ENCODE peak calls at places on chromosome 18, in four cellular contexts. One of them, this sample, is unnamed.

GRCh38 chr18:55522011-55522410 is 66.0 kb downstream of the TCF4 start:
- DNase-seq in fibroblast of lung: no peak
- DNase-seq in IMR-90: no peak
- DNase-seq in HCT116: no peak
- DNase-seq in this sample: no peak

GRCh38 chr18:8140841-8141501 is 468.3 kb upstream of the RAB12 start:
- DNase-seq in HCT116: no peak
- DNase-seq in IMR-90: peak
- DNase-seq in fibroblast of lung: peak
- DNase-seq in this sample: peak

GRCh38 chr18:65091737-65092329 is 659.0 kb upstream of the CDH7 start:
- DNase-seq in fibroblast of lung: peak
- DNase-seq in IMR-90: peak
- DNase-seq in HCT116: no peak
- DNase-seq in this sample: no peak

GRCh38 chr18:45637546-45638327 is 22.5 kb downstream of the SLC14A2 start:
- DNase-seq in fibroblast of lung: peak
- DNase-seq in HCT116: no peak
- DNase-seq in IMR-90: no peak
- DNase-seq in this sample: peak

GRCh38 chr18:48580782-48581181 is 42.0 kb downstream of the CTIF start:
- DNase-seq in HCT116: no peak
- DNase-seq in IMR-90: no peak
- DNase-seq in fibroblast of lung: no peak
- DNase-seq in this sample: no peak

GRCh38 chr18:46335551-46336059 is 231.4 kb downstream of the HAUS1 start:
- DNase-seq in HCT116: no peak
- DNase-seq in IMR-90: no peak
- DNase-seq in fibroblast of lung: no peak
- DNase-seq in this sample: no peak

GRCh38 chr18:76524900-76525698 is 30.1 kb upstream of the ZNF516 start:
- DNase-seq in IMR-90: peak
- DNase-seq in fibroblast of lung: peak
- DNase-seq in HCT116: no peak
- DNase-seq in this sample: peak

GRCh38 chr18:65608471-65608870 is 142.3 kb upstream of the CDH7 start:
- DNase-seq in IMR-90: no peak
- DNase-seq in fibroblast of lung: no peak
- DNase-seq in HCT116: no peak
- DNase-seq in this sample: no peak

GRCh38 chr18:74493689-74494088 is 2.5 kb upstream of the CNDP2 start:
- DNase-seq in HCT116: peak
- DNase-seq in fibroblast of lung: peak
- DNase-seq in IMR-90: peak
- DNase-seq in this sample: peak

GRCh38 chr18:21004721-21005120 is 106.9 kb downstream of the ROCK1 start:
- DNase-seq in fibroblast of lung: peak
- DNase-seq in HCT116: no peak
- DNase-seq in IMR-90: peak
- DNase-seq in this sample: peak

GRCh38 chr18:12652861-12653401 is 5.0 kb downstream of the SPIRE1 start:
- DNase-seq in IMR-90: peak
- DNase-seq in fibroblast of lung: peak
- DNase-seq in HCT116: no peak
- DNase-seq in this sample: peak

GRCh38 chr18:76431437-76432273 is 63.4 kb downstream of the ZNF516 start:
- DNase-seq in IMR-90: no peak
- DNase-seq in fibroblast of lung: no peak
- DNase-seq in HCT116: no peak
- DNase-seq in this sample: no peak

GRCh38 chr18:78630981-78631510 is 348.6 kb upstream of the SALL3 start:
- DNase-seq in IMR-90: no peak
- DNase-seq in fibroblast of lung: no peak
- DNase-seq in HCT116: no peak
- DNase-seq in this sample: no peak

GRCh38 chr18:27423581-27423980 is 238.5 kb upstream of the CHST9 start:
- DNase-seq in HCT116: no peak
- DNase-seq in fibroblast of lung: no peak
- DNase-seq in IMR-90: no peak
- DNase-seq in this sample: no peak

GRCh38 chr18:10685484-10685883 is 159.7 kb downstream of the NAPG start:
- DNase-seq in HCT116: no peak
- DNase-seq in fibroblast of lung: no peak
- DNase-seq in IMR-90: no peak
- DNase-seq in this sample: no peak

GRCh38 chr18:7417742-7418141 is 149.4 kb upstream of the PTPRM start:
- DNase-seq in fibroblast of lung: no peak
- DNase-seq in IMR-90: no peak
- DNase-seq in HCT116: no peak
- DNase-seq in this sample: no peak

GRCh38 chr18:76437011-76437410 is 58.0 kb downstream of the ZNF516 start:
- DNase-seq in HCT116: no peak
- DNase-seq in IMR-90: no peak
- DNase-seq in fibroblast of lung: no peak
- DNase-seq in this sample: no peak

GRCh38 chr18:35179906-35180305 is 60.9 kb upstream of the ZNF397 start:
- DNase-seq in fibroblast of lung: no peak
- DNase-seq in IMR-90: no peak
- DNase-seq in HCT116: no peak
- DNase-seq in this sample: no peak

GRCh38 chr18:275486-275885 is 7.6 kb upstream of the THOC1 start:
- DNase-seq in fibroblast of lung: no peak
- DNase-seq in HCT116: no peak
- DNase-seq in IMR-90: no peak
- DNase-seq in this sample: no peak

GRCh38 chr18:50268022-50268747 is 1.9 kb upstream of the CFAP53 start:
- DNase-seq in HCT116: no peak
- DNase-seq in IMR-90: peak
- DNase-seq in fibroblast of lung: peak
- DNase-seq in this sample: peak

GRCh38 chr18:13613099-13613498 is 113.3 kb downstream of the FAM210A start:
- DNase-seq in HCT116: no peak
- DNase-seq in IMR-90: no peak
- DNase-seq in fibroblast of lung: no peak
- DNase-seq in this sample: no peak

GRCh38 chr18:77422974-77423373 is 173.3 kb downstream of the GALR1 start:
- DNase-seq in HCT116: no peak
- DNase-seq in fibroblast of lung: no peak
- DNase-seq in IMR-90: no peak
- DNase-seq in this sample: no peak

GRCh38 chr18:10216809-10217208 is 237.6 kb upstream of the APCDD1 start:
- DNase-seq in HCT116: no peak
- DNase-seq in fibroblast of lung: no peak
- DNase-seq in IMR-90: no peak
- DNase-seq in this sample: no peak

GRCh38 chr18:29226201-29226600 is 1049.3 kb upstream of the CDH2 start:
- DNase-seq in IMR-90: peak
- DNase-seq in fibroblast of lung: no peak
- DNase-seq in HCT116: no peak
- DNase-seq in this sample: peak

GRCh38 chr18:76759056-76759455 is 63.3 kb upstream of the ZNF236 start:
- DNase-seq in IMR-90: no peak
- DNase-seq in fibroblast of lung: no peak
- DNase-seq in HCT116: no peak
- DNase-seq in this sample: no peak

GRCh38 chr18:30512872-30513271 is 529.7 kb downstream of the DSC3 start:
- DNase-seq in HCT116: no peak
- DNase-seq in IMR-90: no peak
- DNase-seq in fibroblast of lung: no peak
- DNase-seq in this sample: no peak

GRCh38 chr18:44899832-44900231 is 219.1 kb downstream of the SETBP1 start:
- DNase-seq in HCT116: no peak
- DNase-seq in IMR-90: no peak
- DNase-seq in fibroblast of lung: no peak
- DNase-seq in this sample: no peak

GRCh38 chr18:25360301-25360899 is 8.4 kb upstream of the ZNF521 start:
- DNase-seq in IMR-90: no peak
- DNase-seq in HCT116: no peak
- DNase-seq in fibroblast of lung: peak
- DNase-seq in this sample: no peak

GRCh38 chr18:49921278-49922037 is 108.1 kb upstream of the ACAA2 start:
- DNase-seq in HCT116: no peak
- DNase-seq in fibroblast of lung: no peak
- DNase-seq in IMR-90: no peak
- DNase-seq in this sample: no peak

GRCh38 chr18:45107425-45107824 is 426.7 kb downstream of the SETBP1 start:
- DNase-seq in fibroblast of lung: peak
- DNase-seq in HCT116: no peak
- DNase-seq in IMR-90: peak
- DNase-seq in this sample: peak

GRCh38 chr18:48428494-48429177 is 19.5 kb upstream of the ZBTB7C start:
- DNase-seq in HCT116: no peak
- DNase-seq in fibroblast of lung: peak
- DNase-seq in IMR-90: no peak
- DNase-seq in this sample: no peak

GRCh38 chr18:22489694-22490093 is 72.0 kb upstream of the CTAGE1 start:
- DNase-seq in HCT116: no peak
- DNase-seq in IMR-90: peak
- DNase-seq in fibroblast of lung: no peak
- DNase-seq in this sample: no peak

GRCh38 chr18:3914116-3914515 is 464.1 kb downstream of the TGIF1 start:
- DNase-seq in HCT116: no peak
- DNase-seq in fibroblast of lung: no peak
- DNase-seq in IMR-90: no peak
- DNase-seq in this sample: no peak

GRCh38 chr18:5238371-5238758 is 41.3 kb upstream of the AKAIN1 start:
- DNase-seq in HCT116: no peak
- DNase-seq in IMR-90: peak
- DNase-seq in fibroblast of lung: no peak
- DNase-seq in this sample: peak

GRCh38 chr18:22563098-22563707 is 145.5 kb upstream of the CTAGE1 start:
- DNase-seq in IMR-90: peak
- DNase-seq in fibroblast of lung: peak
- DNase-seq in HCT116: peak
- DNase-seq in this sample: peak

GRCh38 chr18:54151376-54151775 is 73.1 kb downstream of the MBD2 start:
- DNase-seq in HCT116: no peak
- DNase-seq in IMR-90: no peak
- DNase-seq in fibroblast of lung: no peak
- DNase-seq in this sample: no peak

GRCh38 chr18:54148151-54148550 is 76.3 kb downstream of the MBD2 start:
- DNase-seq in fibroblast of lung: no peak
- DNase-seq in HCT116: no peak
- DNase-seq in IMR-90: no peak
- DNase-seq in this sample: no peak

GRCh38 chr18:54148678-54149077 is 75.8 kb downstream of the MBD2 start:
- DNase-seq in IMR-90: no peak
- DNase-seq in HCT116: no peak
- DNase-seq in fibroblast of lung: no peak
- DNase-seq in this sample: no peak

GRCh38 chr18:54149078-54149697 is 75.3 kb downstream of the MBD2 start:
- DNase-seq in HCT116: peak
- DNase-seq in fibroblast of lung: peak
- DNase-seq in IMR-90: peak
- DNase-seq in this sample: peak

GRCh38 chr18:54150226-54150625 is 74.2 kb downstream of the MBD2 start:
- DNase-seq in fibroblast of lung: no peak
- DNase-seq in HCT116: no peak
- DNase-seq in IMR-90: no peak
- DNase-seq in this sample: no peak
- TF ChIP-seq CTCF in fibroblast of lung: no peak
- TF ChIP-seq CTCF in HCT116: no peak
- TF ChIP-seq CTCF in IMR-90: no peak
- TF ChIP-seq CTCF in this sample: no peak

GRCh38 chr18:57443716-57444115 is 8.5 kb downstream of the ONECUT2 start:
- DNase-seq in fibroblast of lung: no peak
- DNase-seq in HCT116: no peak
- DNase-seq in IMR-90: no peak
- DNase-seq in this sample: no peak

GRCh38 chr18:57447154-57447621 is 12.0 kb downstream of the ONECUT2 start:
- DNase-seq in HCT116: no peak
- DNase-seq in fibroblast of lung: peak
- DNase-seq in IMR-90: peak
- DNase-seq in this sample: peak

GRCh38 chr18:57444301-57444759 is 9.2 kb downstream of the ONECUT2 start:
- DNase-seq in fibroblast of lung: no peak
- DNase-seq in HCT116: no peak
- DNase-seq in IMR-90: no peak
- DNase-seq in this sample: no peak

GRCh38 chr18:57445488-57446319 is 10.5 kb downstream of the ONECUT2 start:
- DNase-seq in IMR-90: no peak
- DNase-seq in HCT116: no peak
- DNase-seq in fibroblast of lung: no peak
- DNase-seq in this sample: no peak

GRCh38 chr18:57446322-57446721 is 11.1 kb downstream of the ONECUT2 start:
- DNase-seq in IMR-90: peak
- DNase-seq in fibroblast of lung: no peak
- DNase-seq in HCT116: no peak
- DNase-seq in this sample: no peak
- H3K4me3 ChIP-seq in IMR-90: no peak
- H3K4me3 ChIP-seq in fibroblast of lung: no peak
- H3K4me3 ChIP-seq in HCT116: no peak
- H3K4me3 ChIP-seq in this sample: no peak

DNA sequence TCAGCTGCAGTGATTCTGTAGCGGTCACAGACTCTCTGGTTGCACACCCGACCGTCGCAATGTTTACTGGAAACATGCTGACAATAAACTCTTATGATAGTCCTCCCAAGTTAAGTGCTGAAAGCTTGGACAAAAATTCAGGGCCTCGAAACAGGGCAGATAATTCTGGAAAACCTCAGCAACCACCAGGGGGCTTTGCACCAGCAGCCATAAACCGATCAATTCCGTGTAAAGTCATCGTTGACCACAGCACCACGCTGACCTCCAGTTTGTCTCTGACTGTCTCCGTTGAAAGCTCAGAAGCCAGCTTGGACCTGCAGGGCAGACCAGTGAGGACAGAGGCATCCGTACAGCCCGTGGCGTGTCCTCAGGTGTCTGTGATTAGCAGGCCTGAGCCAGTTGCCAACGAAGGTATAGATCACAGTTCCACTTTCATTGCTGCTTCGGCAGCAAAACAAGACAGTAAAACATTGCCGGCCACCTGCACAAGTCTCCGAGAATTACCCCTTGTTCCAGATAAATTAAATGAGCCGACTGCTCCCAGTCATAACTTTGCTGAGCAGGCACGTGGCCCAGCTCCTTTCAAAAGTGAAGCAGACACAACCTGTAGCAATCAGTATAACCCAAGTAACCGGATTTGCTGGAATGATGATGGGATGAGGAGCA is 166.1 kb downstream of the ASXL3 start:
- DNase-seq in IMR-90: no peak
- DNase-seq in HCT116: no peak
- DNase-seq in fibroblast of lung: no peak
- DNase-seq in this sample: no peak
- TF ChIP-seq CTCF in IMR-90: no peak
- TF ChIP-seq CTCF in HCT116: no peak
- TF ChIP-seq CTCF in fibroblast of lung: no peak
- TF ChIP-seq CTCF in this sample: no peak

DNA sequence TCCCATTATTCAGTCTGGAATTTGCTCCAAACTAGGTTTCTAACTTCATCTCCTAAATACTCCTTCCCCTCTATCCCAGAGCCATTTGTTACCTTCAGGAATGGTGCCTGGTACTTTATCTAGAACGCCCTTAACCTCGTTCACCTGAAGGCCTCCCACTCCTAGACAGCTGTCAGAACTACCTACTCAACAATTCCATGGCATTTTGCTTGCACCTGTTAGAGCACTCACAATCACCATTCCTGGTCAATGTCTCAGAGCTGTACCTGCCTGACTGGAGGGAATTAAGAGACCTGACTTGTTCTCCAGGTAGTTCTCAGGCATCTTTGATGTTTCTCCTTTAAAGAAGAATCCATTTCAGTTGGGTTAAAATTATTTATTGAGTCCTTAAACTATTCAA is 88.9 kb downstream of the GAREM1 start:
- DNase-seq in fibroblast of lung: no peak
- DNase-seq in IMR-90: no peak
- DNase-seq in HCT116: no peak
- DNase-seq in this sample: no peak
- H3K4me3 ChIP-seq in fibroblast of lung: no peak
- H3K4me3 ChIP-seq in IMR-90: no peak
- H3K4me3 ChIP-seq in HCT116: no peak
- H3K4me3 ChIP-seq in this sample: no peak